ENCODE peak calls at places on chromosomes 2 and 18, in nine cellular contexts. F is upper lobe of right lung; B is stimulated activated CD4-positive, alpha-beta T cell treated with anti-CD3 and anti-CD28 coated beads, Interleukin-4, amount 100 ng/mL, for 1 hour; E is CD4-positive, CD25-positive, alpha-beta regulatory T cell; H is myocyte; C is astrocyte of the spinal cord; I is left cardiac atrium; N is germinal center; P is stromal cell of bone marrow. G is an unnamed sample.

GRCh38 chr2:184524551-184525382 is 73.6 kb upstream of the ZNF804A start:
- DNase-seq in F (peak), B (no peak), E (no peak), H (no peak), C (no peak), I (no peak), N (no peak), P (no peak), G (no peak)

GRCh38 chr2:65576861-65577601 is 144.6 kb upstream of the SPRED2 start:
- DNase-seq in F (no peak), B (no peak), E (no peak), H (peak), C (peak), I (no peak), N (no peak), P (peak), G (no peak)

GRCh38 chr2:160292225-160292624 is 92.2 kb upstream of the ITGB6 start:
- DNase-seq in F (no peak), B (no peak), E (peak), H (peak), C (no peak), I (no peak), N (no peak), P (no peak), G (no peak)

GRCh38 chr2:172438064-172438421 is 10.7 kb downstream of the ITGA6 start:
- DNase-seq in F (no peak), B (peak), E (peak), H (no peak), C (no peak), I (no peak), N (no peak), P (no peak), G (no peak)

GRCh38 chr2:174603280-174603679 is 5.7 kb upstream of the WIPF1 start:
- DNase-seq in F (no peak), B (peak), E (peak), H (peak), C (peak), I (peak), N (peak), P (peak), G (peak)

GRCh38 chr18:9221040-9221439 is 84.5 kb downstream of the ANKRD12 start:
- DNase-seq in F (no peak), B (no peak), E (no peak), H (no peak), C (no peak), I (no peak), N (no peak), P (no peak), G (no peak)

GRCh38 chr18:2448565-2449151 is 122.6 kb downstream of the METTL4 start:
- DNase-seq in F (no peak), B (no peak), E (no peak), H (no peak), C (no peak), I (no peak), N (no peak), P (no peak), G (no peak)

GRCh38 chr2:46954951-46955571 is 39.5 kb upstream of the MCFD2 start:
- DNase-seq in F (no peak), B (no peak), E (no peak), H (peak), C (peak), I (peak), N (no peak), P (peak), G (no peak)

GRCh38 chr2:83261591-83262136 is 1197.4 kb downstream of the SUCLG1 start:
- DNase-seq in F (no peak), B (no peak), E (no peak), H (no peak), C (no peak), I (no peak), N (no peak), P (no peak), G (no peak)

GRCh38 chr2:30038419-30038818 is 108.4 kb upstream of the YPEL5 start:
- DNase-seq in F (no peak), B (no peak), E (no peak), H (no peak), C (no peak), I (no peak), N (no peak), P (no peak), G (no peak)

GRCh38 chr2:172308253-172308935 is 119.0 kb upstream of the ITGA6 start:
- DNase-seq in F (no peak), B (no peak), E (no peak), H (no peak), C (no peak), I (no peak), N (no peak), P (no peak), G (no peak)

GRCh38 chr2:12554235-12555011 is 162.3 kb upstream of the TRIB2 start:
- DNase-seq in F (no peak), B (no peak), E (no peak), H (no peak), C (no peak), I (no peak), N (no peak), P (no peak), G (no peak)

GRCh38 chr2:173048901-173049661 is 26.6 kb upstream of the MAP3K20 start:
- DNase-seq in F (no peak), B (peak), E (peak), H (peak), C (peak), I (peak), N (no peak), P (peak), G (peak)

GRCh38 chr18:49853436-49853835 is 40.1 kb upstream of the ACAA2 start:
- DNase-seq in F (no peak), B (no peak), E (no peak), H (no peak), C (no peak), I (no peak), N (no peak), P (no peak), G (no peak)

GRCh38 chr2:239122711-239123110 is 274.8 kb downstream of the TWIST2 start:
- DNase-seq in F (no peak), B (no peak), E (no peak), H (no peak), C (no peak), I (no peak), N (no peak), P (no peak), G (no peak)

GRCh38 chr18:24031318-24031717 is 16.8 kb downstream of the TTC39C start:
- DNase-seq in F (no peak), B (no peak), E (no peak), H (no peak), C (no peak), I (no peak), N (no peak), P (no peak), G (no peak)

GRCh38 chr2:1489486-1489885 is 76.2 kb downstream of the TPO start:
- DNase-seq in F (no peak), B (no peak), E (no peak), H (no peak), C (no peak), I (no peak), N (no peak), P (no peak), G (no peak)

GRCh38 chr18:75544496-75544895 is 117.0 kb upstream of the SMIM21 start:
- DNase-seq in F (no peak), B (no peak), E (no peak), H (peak), C (peak), I (no peak), N (no peak), P (no peak), G (no peak)

GRCh38 chr18:36476433-36476832 is 178.9 kb downstream of the FHOD3 start:
- DNase-seq in F (no peak), B (no peak), E (no peak), H (no peak), C (peak), I (no peak), N (no peak), P (no peak), G (no peak)

GRCh38 chr2:20542761-20543578 is 96.1 kb downstream of the RHOB start:
- DNase-seq in F (peak), B (no peak), E (no peak), H (peak), C (peak), I (no peak), N (no peak), P (no peak), G (no peak)

GRCh38 chr2:127324635-127325034 is 30.7 kb upstream of the ERCC3 start:
- DNase-seq in F (no peak), B (no peak), E (peak), H (peak), C (peak), I (no peak), N (no peak), P (peak), G (no peak)

GRCh38 chr2:168030862-168031624 is 216.4 kb downstream of the STK39 start:
- DNase-seq in F (no peak), B (peak), E (peak), H (peak), C (peak), I (no peak), N (peak), P (peak), G (no peak)

GRCh38 chr2:96468904-96469303 is 36.3 kb downstream of the NEURL3 start:
- DNase-seq in F (no peak), B (no peak), E (no peak), H (no peak), C (no peak), I (no peak), N (no peak), P (no peak), G (no peak)

GRCh38 chr2:144378551-144378950 is 141.4 kb downstream of the ZEB2 start:
- DNase-seq in F (no peak), B (no peak), E (no peak), H (peak), C (no peak), I (no peak), N (no peak), P (no peak), G (no peak)

GRCh38 chr2:128557069-128557468 is 238.4 kb upstream of the HS6ST1 start:
- DNase-seq in F (no peak), B (no peak), E (no peak), H (no peak), C (no peak), I (no peak), N (no peak), P (no peak), G (no peak)

GRCh38 chr2:2877427-2877826 is 500.2 kb downstream of the EIPR1 start:
- DNase-seq in F (no peak), B (no peak), E (no peak), H (no peak), C (no peak), I (no peak), N (no peak), P (no peak), G (no peak)

G was measured in left colon.